ENCODE peak calls at places on chromosomes 2 and 18, in four cellular contexts. F, K, V and L are unnamed samples. For H3K36me3 and H3K27me3, the result is how much of the 10 kb centered on the place peaks cover.

GRCh38 chr2:110866496-110866895 is 134.1 kb downstream of the ACOXL start:
- DNase-seq in F (no peak), K (no peak), V (no peak), L (peak)

GRCh38 chr2:64025741-64026140 is 6.5 kb upstream of the VPS54 start:
- DNase-seq in F (no peak), K (no peak), V (no peak), L (no peak)

GRCh38 chr2:70258532-70258875 is 567 bp downstream of the PCYOX1 start:
- DNase-seq in F (peak), K (no peak), V (no peak), L (no peak)

GRCh38 chr18:22493255-22493654 is 75.5 kb upstream of the CTAGE1 start:
- DNase-seq in F (no peak), K (no peak), V (no peak), L (no peak)

GRCh38 chr2:122194546-122194945 is 439.1 kb downstream of the TSN start:
- DNase-seq in F (no peak), K (no peak), V (no peak), L (no peak)

GRCh38 chr2:152701198-152701597 is 16.1 kb downstream of the PRPF40A start:
- DNase-seq in F (no peak), K (no peak), V (no peak), L (no peak)

GRCh38 chr18:47175283-47175894 is 775 bp downstream of the IER3IP1 start:
- DNase-seq in F (no peak), K (no peak), V (no peak), L (no peak)

GRCh38 chr2:37323770-37324535 is 680 bp downstream of the PRKD3 start:
- DNase-seq in F (no peak), K (peak), V (no peak), L (peak)

GRCh38 chr2:240912878-240913809 is 7.0 kb downstream of the CROCC2 start:
- DNase-seq in F (no peak), K (no peak), V (no peak), L (no peak)

GRCh38 chr18:35005963-35006577 is 35.1 kb upstream of the MAPRE2 start:
- DNase-seq in F (no peak), K (no peak), V (no peak), L (peak)

GRCh38 chr2:47905454-47906260 is 641 bp downstream of the FBXO11 start:
- DNase-seq in F (peak), K (peak), V (no peak), L (peak)

GRCh38 chr2:72148391-72148974 is 821 bp upstream of the CYP26B1 start:
- DNase-seq in F (peak), K (no peak), V (peak), L (peak)

GRCh38 chr18:2536493-2536892 is 34.8 kb downstream of the METTL4 start:
- DNase-seq in F (no peak), K (no peak), V (no peak), L (no peak)

GRCh38 chr18:32368170-32368569 is 102.5 kb downstream of the GAREM1 start:
- DNase-seq in F (no peak), K (no peak), V (no peak), L (no peak)

GRCh38 chr2:26683583-26683982 is 8.9 kb upstream of the KCNK3 start:
- DNase-seq in F (no peak), K (no peak), V (no peak), L (no peak)

GRCh38 chr18:46718501-46719341 is 38.1 kb downstream of the ST8SIA5 start:
- DNase-seq in F (no peak), K (no peak), V (no peak), L (no peak)

GRCh38 chr2:143261986-143262784 is 133.0 kb downstream of the ARHGAP15 start:
- DNase-seq in F (no peak), K (no peak), V (no peak), L (no peak)
- H3K4me3 ChIP-seq in F (no peak), K (no peak), V (no peak), L (no peak)

GRCh38 chr2:223980397-223980735 is 23.1 kb downstream of the MRPL44 start:
- DNase-seq in F (no peak), K (no peak), V (no peak), L (no peak)
- H3K36me3 ChIP-seq in F (under half), K (under half), V (under half), L (under half)

DNA sequence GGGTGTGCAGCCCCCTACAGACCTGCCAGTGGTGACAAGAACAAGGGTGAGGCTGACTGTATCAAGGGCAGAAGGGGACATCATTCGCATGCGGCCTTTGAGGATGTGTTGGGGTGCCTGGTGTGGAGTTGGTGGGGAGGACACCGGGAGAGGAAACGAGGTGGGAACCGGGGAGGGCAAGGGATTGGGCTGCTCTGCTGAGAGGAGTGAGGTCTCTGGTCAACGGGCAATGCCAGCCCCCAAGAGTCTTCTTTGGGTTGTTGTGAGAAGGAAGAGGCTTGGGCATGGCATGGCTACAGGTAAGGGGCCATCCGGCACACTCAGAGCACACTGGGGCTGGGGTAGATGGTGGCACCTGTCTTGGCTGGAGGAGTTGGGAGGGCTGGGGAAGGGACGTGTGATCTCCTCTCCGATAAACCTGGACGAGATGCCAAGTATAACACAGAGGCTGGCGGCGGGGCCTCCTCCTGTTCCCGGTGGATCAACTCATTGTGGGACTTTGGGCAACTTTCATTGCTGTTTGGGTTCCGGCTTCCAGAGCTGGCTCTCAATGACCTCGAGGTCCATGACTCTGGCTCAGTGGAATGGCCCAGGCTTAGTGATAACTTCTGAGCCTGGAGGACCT is 37.0 kb downstream of the KCNF1 start:
- DNase-seq in F (no peak), K (no peak), V (no peak), L (no peak)
- H3K27me3 ChIP-seq in F (under half), K (under half), V (under half), L (under half)

DNA sequence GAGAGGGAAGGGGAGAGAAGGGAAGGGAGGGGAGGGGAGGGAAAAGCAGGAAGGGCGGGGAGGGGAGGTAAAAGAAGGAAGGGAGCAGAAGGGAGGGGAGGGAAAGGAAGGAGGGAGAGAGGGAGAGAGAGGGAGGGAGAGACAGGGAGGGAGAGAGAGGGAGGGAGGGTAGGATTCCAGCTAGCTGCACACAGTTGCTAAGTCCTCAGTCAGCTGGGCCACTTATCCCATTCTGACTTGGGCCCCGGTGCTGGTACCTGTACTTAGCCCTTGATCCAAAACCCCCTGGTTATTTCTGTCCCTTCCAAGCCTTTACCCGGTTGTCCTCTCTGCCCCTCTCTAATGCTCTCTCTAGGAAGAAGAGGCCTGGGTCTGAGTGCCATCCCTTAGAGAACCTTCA is 211.4 kb downstream of the TTC32 start:
- DNase-seq in F (no peak), K (no peak), V (no peak), L (no peak)
- H3K4me3 ChIP-seq in F (no peak), K (no peak), V (no peak), L (no peak)